ENCODE peak calls at places on chromosomes 2 and 18, in four cellular contexts. One of them, this sample, is unnamed.

GRCh38 chr18:22224339-22224738 is 55.0 kb downstream of the GATA6 start:
- DNase-seq in A673: no peak
- DNase-seq in GM04504: no peak
- DNase-seq in KBM-7: no peak
- DNase-seq in this sample: no peak

GRCh38 chr18:74196220-74197119 is 48.1 kb downstream of the TIMM21 start:
- DNase-seq in KBM-7: peak
- DNase-seq in A673: peak
- DNase-seq in GM04504: peak
- DNase-seq in this sample: peak

GRCh38 chr18:67783215-67783946 is 266.9 kb upstream of the DSEL start:
- DNase-seq in A673: peak
- DNase-seq in KBM-7: no peak
- DNase-seq in GM04504: peak
- DNase-seq in this sample: peak

GRCh38 chr2:198347349-198347748 is 543.0 kb downstream of the PLCL1 start:
- DNase-seq in GM04504: no peak
- DNase-seq in A673: no peak
- DNase-seq in KBM-7: no peak
- DNase-seq in this sample: no peak

GRCh38 chr2:116696223-116696622 is 1118.3 kb upstream of the DDX18 start:
- DNase-seq in A673: no peak
- DNase-seq in KBM-7: no peak
- DNase-seq in GM04504: no peak
- DNase-seq in this sample: no peak

GRCh38 chr2:8412082-8412481 is 269.8 kb upstream of the ID2 start:
- DNase-seq in KBM-7: no peak
- DNase-seq in GM04504: no peak
- DNase-seq in A673: no peak
- DNase-seq in this sample: no peak

GRCh38 chr2:14756122-14756541 is 123.6 kb downstream of the LRATD1 start:
- DNase-seq in KBM-7: no peak
- DNase-seq in A673: no peak
- DNase-seq in GM04504: no peak
- DNase-seq in this sample: no peak

GRCh38 chr2:158926478-158926948 is 41.9 kb upstream of the TANC1 start:
- DNase-seq in KBM-7: no peak
- DNase-seq in A673: no peak
- DNase-seq in GM04504: peak
- DNase-seq in this sample: peak

GRCh38 chr18:58253871-58254270 is 209.8 kb downstream of the NEDD4L start:
- DNase-seq in KBM-7: no peak
- DNase-seq in A673: no peak
- DNase-seq in GM04504: no peak
- DNase-seq in this sample: no peak

GRCh38 chr18:9825571-9826073 is 60.2 kb upstream of the TXNDC2 start:
- DNase-seq in A673: peak
- DNase-seq in GM04504: peak
- DNase-seq in KBM-7: peak
- DNase-seq in this sample: peak

GRCh38 chr2:47067788-47068407 is 87.2 kb downstream of the STPG4 start:
- DNase-seq in KBM-7: no peak
- DNase-seq in GM04504: no peak
- DNase-seq in A673: no peak
- DNase-seq in this sample: no peak

GRCh38 chr2:239461551-239462515 is 61.0 kb upstream of the HDAC4 start:
- DNase-seq in KBM-7: no peak
- DNase-seq in A673: no peak
- DNase-seq in GM04504: no peak
- DNase-seq in this sample: peak

GRCh38 chr2:227706859-227707258 is 11.0 kb downstream of the SLC19A3 start:
- DNase-seq in A673: no peak
- DNase-seq in KBM-7: no peak
- DNase-seq in GM04504: no peak
- DNase-seq in this sample: no peak

GRCh38 chr2:119617455-119617854 is 61.5 kb upstream of the TMEM177 start:
- DNase-seq in KBM-7: no peak
- DNase-seq in A673: no peak
- DNase-seq in GM04504: no peak
- DNase-seq in this sample: no peak

GRCh38 chr18:6928359-6928758 is 189.2 kb downstream of the LAMA1 start:
- DNase-seq in A673: no peak
- DNase-seq in GM04504: no peak
- DNase-seq in KBM-7: no peak
- DNase-seq in this sample: no peak

GRCh38 chr2:74500578-74500946 is 1.2 kb upstream of the LBX2 start:
- DNase-seq in GM04504: no peak
- DNase-seq in KBM-7: no peak
- DNase-seq in A673: no peak
- DNase-seq in this sample: no peak

GRCh38 chr2:70733428-70734185 is 34.4 kb downstream of the ADD2 start:
- DNase-seq in GM04504: no peak
- DNase-seq in KBM-7: no peak
- DNase-seq in A673: no peak
- DNase-seq in this sample: no peak

GRCh38 chr2:240619506-240620148 is 5.7 kb upstream of the GPR35 start:
- DNase-seq in KBM-7: no peak
- DNase-seq in GM04504: no peak
- DNase-seq in A673: no peak
- DNase-seq in this sample: no peak

GRCh38 chr2:60806988-60807681 is 51.1 kb downstream of the PAPOLG start:
- DNase-seq in GM04504: peak
- DNase-seq in A673: peak
- DNase-seq in KBM-7: peak
- DNase-seq in this sample: no peak

GRCh38 chr2:47699533-47700215 is 83.3 kb upstream of the MSH6 start:
- DNase-seq in KBM-7: no peak
- DNase-seq in A673: no peak
- DNase-seq in GM04504: no peak
- DNase-seq in this sample: no peak

GRCh38 chr2:193315428-193316091 is 1120.8 kb upstream of the TMEFF2 start:
- DNase-seq in KBM-7: no peak
- DNase-seq in A673: no peak
- DNase-seq in GM04504: no peak
- DNase-seq in this sample: no peak

GRCh38 chr2:213834746-213835145 is 550.5 kb downstream of the SPAG16 start:
- DNase-seq in A673: no peak
- DNase-seq in GM04504: peak
- DNase-seq in KBM-7: no peak
- DNase-seq in this sample: peak

GRCh38 chr18:32324173-32324572 is 134.3 kb downstream of the MEP1B start:
- DNase-seq in GM04504: no peak
- DNase-seq in KBM-7: no peak
- DNase-seq in A673: no peak
- DNase-seq in this sample: no peak

GRCh38 chr2:131417886-131418285 is 53.9 kb upstream of the RAB6D start:
- DNase-seq in A673: no peak
- DNase-seq in KBM-7: no peak
- DNase-seq in GM04504: no peak
- DNase-seq in this sample: no peak

This sample was measured in stromal cell of bone marrow.